ENCODE peak calls at places on chromosome 15, in six cellular contexts. One of them, this sample, is unnamed.

GRCh38 chr15:100108346-100108745 is 233.4 kb downstream of the ADAMTS17 start:
- DNase-seq in putamen: no peak
- DNase-seq in type B pancreatic cell: no peak
- DNase-seq in DND-41: no peak
- DNase-seq in GM19239: no peak
- DNase-seq in DMS53: no peak
- DNase-seq in this sample: no peak

GRCh38 chr15:88661041-88661765 is 22.4 kb downstream of the ISG20 start:
- DNase-seq in type B pancreatic cell: no peak
- DNase-seq in DMS53: no peak
- DNase-seq in GM19239: no peak
- DNase-seq in DND-41: no peak
- DNase-seq in putamen: no peak
- DNase-seq in this sample: no peak

GRCh38 chr15:32029409-32029861 is 880 bp upstream of the CHRNA7 start:
- DNase-seq in DMS53: peak
- DNase-seq in type B pancreatic cell: peak
- DNase-seq in GM19239: no peak
- DNase-seq in putamen: peak
- DNase-seq in DND-41: no peak
- DNase-seq in this sample: no peak

GRCh38 chr15:70447927-70448698 is 315.2 kb downstream of the UACA start:
- DNase-seq in GM19239: no peak
- DNase-seq in DND-41: peak
- DNase-seq in DMS53: no peak
- DNase-seq in putamen: no peak
- DNase-seq in type B pancreatic cell: no peak
- DNase-seq in this sample: no peak

GRCh38 chr15:21261965-21262850 is 178.1 kb downstream of the POTEB3 start:
- DNase-seq in DND-41: no peak
- DNase-seq in DMS53: no peak
- DNase-seq in putamen: no peak
- DNase-seq in GM19239: no peak
- DNase-seq in type B pancreatic cell: peak
- DNase-seq in this sample: peak

GRCh38 chr15:71003314-71003713 is 110.7 kb downstream of the LRRC49 start:
- DNase-seq in DMS53: no peak
- DNase-seq in type B pancreatic cell: no peak
- DNase-seq in GM19239: no peak
- DNase-seq in DND-41: no peak
- DNase-seq in putamen: no peak
- DNase-seq in this sample: no peak

GRCh38 chr15:25832158-25832557 is 31.0 kb downstream of the ATP10A start:
- DNase-seq in DND-41: no peak
- DNase-seq in type B pancreatic cell: no peak
- DNase-seq in DMS53: no peak
- DNase-seq in putamen: no peak
- DNase-seq in GM19239: no peak
- DNase-seq in this sample: no peak

GRCh38 chr15:41554915-41555314 is 4.1 kb upstream of the TYRO3 start:
- DNase-seq in DMS53: no peak
- DNase-seq in DND-41: no peak
- DNase-seq in type B pancreatic cell: no peak
- DNase-seq in GM19239: no peak
- DNase-seq in putamen: no peak
- DNase-seq in this sample: no peak

GRCh38 chr15:36106640-36107335 is 472.6 kb upstream of the CDIN1 start:
- DNase-seq in type B pancreatic cell: no peak
- DNase-seq in putamen: no peak
- DNase-seq in DMS53: no peak
- DNase-seq in DND-41: no peak
- DNase-seq in GM19239: no peak
- DNase-seq in this sample: no peak

GRCh38 chr15:45091581-45091980 is 22.4 kb downstream of the DUOX2 start:
- DNase-seq in putamen: no peak
- DNase-seq in DMS53: no peak
- DNase-seq in DND-41: no peak
- DNase-seq in type B pancreatic cell: no peak
- DNase-seq in GM19239: no peak
- DNase-seq in this sample: no peak

GRCh38 chr15:48177383-48177874 is 666 bp downstream of the MYEF2 start:
- DNase-seq in putamen: peak
- DNase-seq in DND-41: no peak
- DNase-seq in DMS53: peak
- DNase-seq in type B pancreatic cell: no peak
- DNase-seq in GM19239: no peak
- DNase-seq in this sample: peak

GRCh38 chr15:40108061-40108854 is 421 bp downstream of the BMF start:
- DNase-seq in DMS53: peak
- DNase-seq in type B pancreatic cell: no peak
- DNase-seq in GM19239: no peak
- DNase-seq in putamen: no peak
- DNase-seq in DND-41: no peak
- DNase-seq in this sample: peak

GRCh38 chr15:50222181-50222580 is 40.2 kb downstream of the SLC27A2 start:
- DNase-seq in type B pancreatic cell: no peak
- DNase-seq in putamen: no peak
- DNase-seq in GM19239: no peak
- DNase-seq in DMS53: no peak
- DNase-seq in DND-41: no peak
- DNase-seq in this sample: no peak

GRCh38 chr15:23401627-23402026 is 45.4 kb downstream of the GOLGA6L2 start:
- DNase-seq in GM19239: no peak
- DNase-seq in DMS53: no peak
- DNase-seq in type B pancreatic cell: no peak
- DNase-seq in DND-41: no peak
- DNase-seq in putamen: no peak
- DNase-seq in this sample: no peak

GRCh38 chr15:101127503-101128076 is 124.3 kb downstream of the CHSY1 start:
- DNase-seq in GM19239: peak
- DNase-seq in DMS53: no peak
- DNase-seq in putamen: peak
- DNase-seq in type B pancreatic cell: no peak
- DNase-seq in DND-41: peak
- DNase-seq in this sample: peak

GRCh38 chr15:69893863-69894262 is 203.9 kb downstream of the TLE3 start:
- DNase-seq in DMS53: peak
- DNase-seq in GM19239: no peak
- DNase-seq in putamen: peak
- DNase-seq in type B pancreatic cell: no peak
- DNase-seq in DND-41: no peak
- DNase-seq in this sample: no peak

GRCh38 chr15:95557226-95558046 is 773.1 kb upstream of the NR2F2 start:
- DNase-seq in GM19239: no peak
- DNase-seq in DND-41: no peak
- DNase-seq in DMS53: peak
- DNase-seq in type B pancreatic cell: no peak
- DNase-seq in putamen: no peak
- DNase-seq in this sample: no peak

GRCh38 chr15:69465253-69465652 is 12.6 kb downstream of the RPLP1 start:
- DNase-seq in type B pancreatic cell: no peak
- DNase-seq in DND-41: no peak
- DNase-seq in GM19239: no peak
- DNase-seq in DMS53: no peak
- DNase-seq in putamen: no peak
- DNase-seq in this sample: no peak

GRCh38 chr15:64883997-64884511 is 27.6 kb upstream of the ANKDD1A start:
- DNase-seq in type B pancreatic cell: no peak
- DNase-seq in GM19239: no peak
- DNase-seq in DND-41: peak
- DNase-seq in DMS53: peak
- DNase-seq in putamen: no peak
- DNase-seq in this sample: peak

GRCh38 chr15:70071799-70072198 is 25.9 kb downstream of the TLE3 start:
- DNase-seq in putamen: no peak
- DNase-seq in GM19239: no peak
- DNase-seq in DMS53: no peak
- DNase-seq in type B pancreatic cell: no peak
- DNase-seq in DND-41: no peak
- DNase-seq in this sample: no peak

GRCh38 chr15:66184936-66185790 is 68.4 kb downstream of the MEGF11 start:
- DNase-seq in DND-41: no peak
- DNase-seq in DMS53: no peak
- DNase-seq in putamen: no peak
- DNase-seq in type B pancreatic cell: no peak
- DNase-seq in GM19239: no peak
- DNase-seq in this sample: no peak

GRCh38 chr15:67719330-67719959 is 105.9 kb upstream of the SKOR1 start:
- DNase-seq in DND-41: no peak
- DNase-seq in putamen: no peak
- DNase-seq in type B pancreatic cell: no peak
- DNase-seq in GM19239: no peak
- DNase-seq in DMS53: no peak
- DNase-seq in this sample: no peak

GRCh38 chr15:29925227-29926082 is 103.2 kb upstream of the TJP1 start:
- DNase-seq in DMS53: peak
- DNase-seq in putamen: no peak
- DNase-seq in GM19239: peak
- DNase-seq in DND-41: peak
- DNase-seq in type B pancreatic cell: peak
- DNase-seq in this sample: peak

GRCh38 chr15:100350434-100351226 is 8.9 kb upstream of the ADAMTS17 start:
- DNase-seq in DMS53: peak
- DNase-seq in DND-41: no peak
- DNase-seq in putamen: no peak
- DNase-seq in GM19239: no peak
- DNase-seq in type B pancreatic cell: no peak
- DNase-seq in this sample: no peak

GRCh38 chr15:41161336-41161735 is 45.3 kb upstream of the INO80 start:
- DNase-seq in putamen: no peak
- DNase-seq in DMS53: no peak
- DNase-seq in DND-41: no peak
- DNase-seq in type B pancreatic cell: no peak
- DNase-seq in GM19239: no peak
- DNase-seq in this sample: no peak

GRCh38 chr15:80984856-80985255 is 4.8 kb downstream of the MESD start:
- DNase-seq in DMS53: no peak
- DNase-seq in DND-41: no peak
- DNase-seq in GM19239: no peak
- DNase-seq in putamen: no peak
- DNase-seq in type B pancreatic cell: no peak
- DNase-seq in this sample: no peak

GRCh38 chr15:78977091-78977571 is 32.3 kb upstream of the CTSH start:
- DNase-seq in DMS53: no peak
- DNase-seq in GM19239: peak
- DNase-seq in putamen: no peak
- DNase-seq in type B pancreatic cell: no peak
- DNase-seq in DND-41: no peak
- DNase-seq in this sample: peak

This sample was measured in GM10248.